ENCODE peak calls at places on chromosomes 2 and 18, in four cellular contexts. R is GM13976; U is CD4-positive, alpha-beta T cell; P is kidney. C is an unnamed sample.

GRCh38 chr2:86243950-86244733 is 44.9 kb downstream of the MRPL35 start:
- DNase-seq in R (peak; percentile 60), U (no peak), P (no peak), C (no peak)

GRCh38 chr2:149449017-149449416 is 118.6 kb downstream of the LYPD6 start:
- DNase-seq in R (no peak), P (no peak), U (no peak), C (no peak)

GRCh38 chr2:234308814-234309195 is 188.1 kb downstream of the ARL4C start:
- DNase-seq in R (peak; percentile 60), P (no peak), U (peak; percentile 51), C (no peak)

GRCh38 chr18:8261651-8262091 is 347.6 kb upstream of the RAB12 start:
- DNase-seq in U (no peak), P (no peak), R (no peak), C (no peak)

GRCh38 chr18:44715841-44716240 is 35.2 kb downstream of the SETBP1 start:
- DNase-seq in R (no peak), P (no peak), U (no peak), C (no peak)

GRCh38 chr2:69948963-69949645 is 12.3 kb downstream of the ASPRV1 start:
- DNase-seq in R (no peak), U (no peak), P (peak; percentile 28), C (no peak)

GRCh38 chr2:159454185-159454584 is 162.2 kb downstream of the BAZ2B start:
- DNase-seq in U (no peak), R (no peak), P (no peak), C (no peak)

GRCh38 chr2:46390036-46390435 is 89.3 kb upstream of the TMEM247 start:
- DNase-seq in P (no peak), U (no peak), R (no peak), C (no peak)

GRCh38 chr2:242019344-242019743 is 149.8 kb downstream of the RTP5 start:
- DNase-seq in R (no peak), U (no peak), P (peak; percentile 55), C (no peak)

GRCh38 chr18:74796928-74797576 is 199.4 kb downstream of the ZNF407 start:
- DNase-seq in U (no peak), R (peak; percentile 51), P (no peak), C (no peak)

GRCh38 chr18:41721103-41721502 is 233.9 kb upstream of the PIK3C3 start:
- DNase-seq in R (no peak), P (no peak), U (no peak), C (no peak)

GRCh38 chr2:95552911-95553310 is 38.9 kb upstream of the TRIM43 start:
- DNase-seq in P (no peak), U (no peak), R (no peak), C (no peak)

GRCh38 chr2:39304729-39305128 is 61.0 kb upstream of the CDKL4 start:
- DNase-seq in U (no peak), R (no peak), P (no peak), C (no peak)

GRCh38 chr2:2108756-2109155 is 222.3 kb downstream of the MYT1L start:
- DNase-seq in U (no peak), P (no peak), R (no peak), C (no peak)

GRCh38 chr2:163345795-163346573 is 389.8 kb downstream of the FIGN start:
- DNase-seq in R (peak; percentile 55), P (no peak), U (no peak), C (peak; percentile 46)

GRCh38 chr2:61426267-61426897 is 44.5 kb downstream of the USP34 start:
- DNase-seq in R (peak; percentile 73), P (no peak), U (peak; percentile 64), C (peak; percentile 71)

GRCh38 chr2:105691942-105692341 is 52.8 kb upstream of the NCK2 start:
- DNase-seq in U (no peak), R (peak; percentile 52), P (no peak), C (no peak)

GRCh38 chr18:68769423-68769822 is 28.5 kb upstream of the CCDC102B start:
- DNase-seq in U (no peak), P (no peak), R (no peak), C (no peak)

GRCh38 chr2:150639383-150639782 is 151.9 kb upstream of the RND3 start:
- DNase-seq in P (no peak), R (no peak), U (no peak), C (no peak)

GRCh38 chr18:44464401-44465185 is 216.1 kb upstream of the SETBP1 start:
- DNase-seq in R (no peak), P (no peak), U (no peak), C (no peak)

GRCh38 chr2:96848264-96848663 is 4.4 kb upstream of the ANKRD23 start:
- DNase-seq in P (peak; percentile 66), R (no peak), U (no peak), C (no peak)
- TF ChIP-seq CTCF in P (no peak), R (no peak), U (no peak), C (no peak)

GRCh38 chr18:13625355-13625754 is 101.0 kb downstream of the FAM210A start:
- DNase-seq in R (no peak), U (no peak), P (no peak), C (no peak)
- TF ChIP-seq CTCF in R (no peak), U (no peak), P (no peak), C (no peak)

GRCh38 chr2:197307236-197307932 is 3.2 kb downstream of the ANKRD44 start:
- DNase-seq in U (no peak), P (no peak), R (no peak), C (no peak)
- TF ChIP-seq CTCF in U (no peak), P (no peak), R (peak; percentile 11), C (no peak)

DNA sequence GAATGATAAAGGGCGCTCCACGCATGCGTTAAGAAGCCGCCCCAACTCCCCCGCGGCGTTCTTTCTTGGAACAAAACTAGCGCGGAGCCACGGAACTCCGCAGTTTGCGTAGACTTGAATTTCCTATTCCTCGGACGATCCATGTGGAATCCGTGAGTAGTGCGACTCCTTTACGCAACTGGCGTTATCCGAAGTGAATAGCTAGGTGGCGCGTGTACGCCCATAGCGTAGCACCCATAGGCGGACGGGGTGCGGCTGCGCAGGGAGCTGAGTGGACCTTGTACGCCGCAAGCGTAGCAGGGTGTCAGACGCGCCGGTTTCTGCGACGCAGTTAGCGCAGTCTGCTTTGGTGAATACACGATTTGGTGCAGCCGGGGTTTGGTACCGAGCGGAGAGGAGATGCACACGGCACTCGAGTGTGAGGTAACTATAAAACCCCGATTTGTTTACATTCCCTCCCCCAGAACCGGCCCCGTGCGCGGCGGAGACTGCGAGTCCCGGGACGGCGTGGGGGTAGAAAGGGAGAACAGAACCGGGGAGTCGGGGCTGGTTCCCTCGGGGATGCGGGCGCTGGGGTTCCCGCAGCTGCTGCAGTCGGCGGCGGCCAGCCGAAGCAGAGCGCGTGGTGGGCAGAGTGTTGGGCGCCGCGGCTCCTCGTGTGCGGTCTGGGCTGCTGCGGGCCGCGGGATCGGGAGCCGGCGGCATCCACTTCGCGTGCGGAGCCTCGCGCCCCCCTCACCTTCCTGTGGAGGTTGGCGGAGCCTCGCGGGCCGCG is at the start of gene SLC39A10:
- DNase-seq in U (peak; percentile 100), R (peak; percentile 87), P (peak; percentile 99), C (peak; percentile 97)
- TF ChIP-seq CTCF in U (no peak), R (no peak), P (peak; percentile 13), C (no peak)

GRCh38 chr2:152047826-152048476 is 50.9 kb downstream of the CACNB4 start:
- DNase-seq in U (no peak), R (no peak), P (no peak), C (no peak)
- TF ChIP-seq CTCF in U (no peak), R (peak; percentile 38), P (no peak), C (peak; percentile 57)

DNA sequence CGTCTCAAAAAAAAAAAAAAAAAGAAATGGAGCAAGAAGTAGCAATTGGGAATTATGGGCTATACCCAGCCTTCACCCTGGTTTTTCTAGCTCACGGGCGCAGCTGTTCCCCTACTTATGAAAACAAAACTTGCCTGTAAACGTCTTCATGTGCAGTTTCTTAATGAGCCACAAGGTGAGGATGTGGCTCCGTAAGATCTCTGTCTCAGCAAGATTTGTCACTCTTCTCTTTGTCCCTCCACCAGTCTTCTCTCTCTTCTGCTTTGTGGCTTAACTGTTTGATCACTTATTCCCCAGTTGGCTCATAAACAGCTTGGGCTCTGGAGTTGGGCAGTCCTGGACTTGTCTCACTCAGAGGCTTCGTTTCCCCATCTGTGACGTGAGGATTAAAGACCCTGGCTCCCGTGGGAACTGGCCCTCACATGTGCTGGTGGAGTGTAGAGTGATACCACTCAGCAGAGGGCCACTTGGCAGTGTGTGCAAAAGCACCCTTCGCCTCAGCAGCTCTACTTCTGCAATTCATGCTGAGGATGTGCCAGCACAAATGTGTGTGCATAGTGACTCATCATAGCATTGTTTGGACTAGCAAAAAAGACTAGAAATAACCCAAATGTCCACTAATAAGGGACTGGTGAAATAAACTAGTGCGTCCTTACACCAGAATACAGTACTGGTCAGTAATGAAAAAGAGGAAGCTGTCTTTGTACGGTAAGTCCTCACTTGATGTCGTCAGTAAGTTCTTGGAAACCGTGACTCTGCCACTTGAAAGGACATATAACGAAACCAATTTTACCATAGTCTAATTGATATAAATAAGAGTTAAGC is 8.7 kb downstream of the CEP68 start:
- DNase-seq in U (peak; percentile 27), R (peak; percentile 76), P (no peak), C (no peak)
- TF ChIP-seq CTCF in U (peak; percentile 72), R (peak; percentile 69), P (peak; percentile 84), C (peak; percentile 65)

DNA sequence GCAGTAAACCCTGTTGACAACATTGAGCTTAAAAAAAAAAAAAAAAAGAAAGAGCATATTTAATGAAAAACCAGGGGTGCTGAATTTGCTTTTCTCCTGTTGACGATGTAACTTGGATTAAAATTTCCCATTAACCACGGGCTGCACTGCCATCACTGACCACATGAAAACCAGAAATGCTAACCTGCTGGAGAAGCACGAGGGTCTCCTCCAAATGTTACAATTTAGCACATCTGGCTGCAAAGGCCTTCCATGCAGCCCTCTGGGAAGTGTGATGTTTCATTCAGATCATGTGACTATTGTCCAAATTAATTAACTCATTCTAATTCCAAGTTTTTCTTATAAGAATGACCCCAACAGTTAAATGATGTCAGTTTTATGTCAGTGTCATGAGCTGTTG is 26.9 kb upstream of the SERPINB12 start:
- DNase-seq in P (no peak), U (no peak), R (no peak), C (no peak)
- TF ChIP-seq CTCF in P (no peak), U (no peak), R (no peak), C (peak; percentile 66)